ENCODE peak calls at places on chromosomes 6 and 20, in six cellular contexts. One of them, this sample, is unnamed. For H3K4me1, the result is how much of the 10 kb centered on the place peaks cover.

GRCh38 chr6:107737397-107737793 is 86.7 kb downstream of the SCML4 start:
- DNase-seq in CD8-positive, alpha-beta memory T cell: no peak
- DNase-seq in psoas muscle: no peak
- DNase-seq in colonic mucosa: no peak
- DNase-seq in PC-3: no peak
- DNase-seq in mesendoderm: no peak
- DNase-seq in this sample: no peak

GRCh38 chr6:18259675-18260447 is 4.5 kb downstream of the DEK start:
- DNase-seq in PC-3: peak
- DNase-seq in colonic mucosa: no peak
- DNase-seq in CD8-positive, alpha-beta memory T cell: no peak
- DNase-seq in psoas muscle: no peak
- DNase-seq in mesendoderm: no peak
- DNase-seq in this sample: no peak

GRCh38 chr20:53711333-53712211 is 117.9 kb upstream of the ZNF217 start:
- DNase-seq in mesendoderm: no peak
- DNase-seq in colonic mucosa: no peak
- DNase-seq in CD8-positive, alpha-beta memory T cell: no peak
- DNase-seq in psoas muscle: no peak
- DNase-seq in PC-3: peak
- DNase-seq in this sample: no peak

GRCh38 chr20:61694666-61695065 is 371.0 kb downstream of the TAF4 start:
- DNase-seq in mesendoderm: no peak
- DNase-seq in psoas muscle: no peak
- DNase-seq in colonic mucosa: no peak
- DNase-seq in PC-3: no peak
- DNase-seq in CD8-positive, alpha-beta memory T cell: no peak
- DNase-seq in this sample: no peak

GRCh38 chr6:131292145-131292938 is 157.1 kb downstream of the AKAP7 start:
- DNase-seq in CD8-positive, alpha-beta memory T cell: no peak
- DNase-seq in psoas muscle: no peak
- DNase-seq in colonic mucosa: no peak
- DNase-seq in mesendoderm: peak
- DNase-seq in PC-3: no peak
- DNase-seq in this sample: no peak

GRCh38 chr6:135675862-135676261 is 175.6 kb upstream of the PDE7B start:
- DNase-seq in mesendoderm: peak
- DNase-seq in CD8-positive, alpha-beta memory T cell: no peak
- DNase-seq in colonic mucosa: no peak
- DNase-seq in PC-3: peak
- DNase-seq in psoas muscle: no peak
- DNase-seq in this sample: no peak

GRCh38 chr6:88520445-88520844 is 354.3 kb upstream of the CNR1 start:
- DNase-seq in psoas muscle: no peak
- DNase-seq in PC-3: no peak
- DNase-seq in CD8-positive, alpha-beta memory T cell: no peak
- DNase-seq in mesendoderm: no peak
- DNase-seq in colonic mucosa: no peak
- DNase-seq in this sample: no peak

GRCh38 chr6:884570-884969 is 191.6 kb upstream of the EXOC2 start:
- DNase-seq in psoas muscle: no peak
- DNase-seq in mesendoderm: no peak
- DNase-seq in PC-3: no peak
- DNase-seq in CD8-positive, alpha-beta memory T cell: no peak
- DNase-seq in colonic mucosa: peak
- DNase-seq in this sample: no peak

GRCh38 chr6:68040312-68040778 is 594.7 kb upstream of the ADGRB3 start:
- DNase-seq in psoas muscle: no peak
- DNase-seq in colonic mucosa: no peak
- DNase-seq in mesendoderm: peak
- DNase-seq in CD8-positive, alpha-beta memory T cell: no peak
- DNase-seq in PC-3: no peak
- DNase-seq in this sample: no peak

GRCh38 chr6:41940759-41941279 is 789 bp downstream of the CCND3 start:
- DNase-seq in PC-3: peak
- DNase-seq in mesendoderm: peak
- DNase-seq in psoas muscle: peak
- DNase-seq in colonic mucosa: peak
- DNase-seq in CD8-positive, alpha-beta memory T cell: peak
- DNase-seq in this sample: peak

GRCh38 chr6:12238191-12238590 is 52.0 kb upstream of the EDN1 start:
- DNase-seq in mesendoderm: no peak
- DNase-seq in colonic mucosa: no peak
- DNase-seq in CD8-positive, alpha-beta memory T cell: no peak
- DNase-seq in PC-3: no peak
- DNase-seq in psoas muscle: no peak
- DNase-seq in this sample: no peak

GRCh38 chr20:49460916-49461315 is 21.6 kb downstream of the KCNB1 start:
- DNase-seq in CD8-positive, alpha-beta memory T cell: no peak
- DNase-seq in colonic mucosa: no peak
- DNase-seq in psoas muscle: peak
- DNase-seq in mesendoderm: no peak
- DNase-seq in PC-3: peak
- DNase-seq in this sample: no peak

GRCh38 chr6:25050356-25050755 is 114.6 kb upstream of the RIPOR2 start:
- DNase-seq in colonic mucosa: no peak
- DNase-seq in PC-3: no peak
- DNase-seq in psoas muscle: no peak
- DNase-seq in CD8-positive, alpha-beta memory T cell: peak
- DNase-seq in mesendoderm: no peak
- DNase-seq in this sample: no peak

GRCh38 chr6:78947962-78948361 is 80.6 kb downstream of the IRAK1BP1 start:
- DNase-seq in colonic mucosa: no peak
- DNase-seq in mesendoderm: no peak
- DNase-seq in CD8-positive, alpha-beta memory T cell: no peak
- DNase-seq in psoas muscle: no peak
- DNase-seq in PC-3: peak
- DNase-seq in this sample: no peak

GRCh38 chr6:123085403-123085802 is 89.4 kb downstream of the CLVS2 start:
- DNase-seq in CD8-positive, alpha-beta memory T cell: no peak
- DNase-seq in colonic mucosa: no peak
- DNase-seq in PC-3: no peak
- DNase-seq in psoas muscle: no peak
- DNase-seq in mesendoderm: no peak
- DNase-seq in this sample: no peak

GRCh38 chr6:163538331-163538730 is 123.8 kb downstream of the QKI start:
- DNase-seq in mesendoderm: peak
- DNase-seq in colonic mucosa: no peak
- DNase-seq in PC-3: no peak
- DNase-seq in psoas muscle: no peak
- DNase-seq in CD8-positive, alpha-beta memory T cell: no peak
- DNase-seq in this sample: no peak

GRCh38 chr20:17943343-17943742 is 25.3 kb downstream of the SNX5 start:
- DNase-seq in psoas muscle: no peak
- DNase-seq in PC-3: no peak
- DNase-seq in mesendoderm: no peak
- DNase-seq in CD8-positive, alpha-beta memory T cell: no peak
- DNase-seq in colonic mucosa: no peak
- DNase-seq in this sample: no peak

GRCh38 chr6:140071601-140072062 is 697.2 kb upstream of the CITED2 start:
- DNase-seq in CD8-positive, alpha-beta memory T cell: no peak
- DNase-seq in colonic mucosa: no peak
- DNase-seq in mesendoderm: no peak
- DNase-seq in psoas muscle: no peak
- DNase-seq in PC-3: peak
- DNase-seq in this sample: no peak

DNA sequence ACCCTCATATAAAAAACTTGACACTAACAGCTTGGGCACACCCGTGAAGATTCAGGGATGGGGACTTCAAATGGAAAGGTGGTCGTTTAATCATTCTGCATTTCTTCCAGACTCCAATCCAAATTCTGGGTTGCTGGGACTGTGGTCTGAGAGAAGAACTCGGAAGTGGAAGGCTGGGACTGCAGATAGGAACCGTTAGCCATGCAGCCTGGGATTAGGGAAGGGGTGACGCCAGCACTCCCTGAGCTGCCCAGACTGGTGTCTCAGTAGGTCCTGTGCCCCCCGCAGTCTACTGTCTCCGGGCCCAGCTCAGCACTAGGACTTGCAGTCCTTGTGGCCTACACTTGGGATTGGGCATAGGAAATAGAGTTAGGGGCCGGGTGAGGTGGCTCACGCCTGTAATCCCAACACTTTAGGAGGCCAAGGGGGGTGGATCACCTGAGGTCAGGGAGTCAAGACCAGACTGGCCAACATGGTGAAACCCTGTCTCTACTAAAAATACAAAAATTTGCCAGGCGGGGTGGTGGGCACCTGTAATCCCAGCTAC is 511 bp upstream of the CLIC1 start:
- DNase-seq in mesendoderm: no peak
- DNase-seq in PC-3: no peak
- DNase-seq in CD8-positive, alpha-beta memory T cell: no peak
- DNase-seq in colonic mucosa: peak
- DNase-seq in psoas muscle: no peak
- DNase-seq in this sample: no peak
- H3K4me1 ChIP-seq in mesendoderm: under half
- H3K4me1 ChIP-seq in PC-3: half or more
- H3K4me1 ChIP-seq in CD8-positive, alpha-beta memory T cell: half or more
- H3K4me1 ChIP-seq in colonic mucosa: under half
- H3K4me1 ChIP-seq in psoas muscle: under half
- H3K4me1 ChIP-seq in this sample: under half

GRCh38 chr20:31718952-31719643 is 3.6 kb downstream of the BCL2L1 start:
- DNase-seq in PC-3: peak
- DNase-seq in mesendoderm: no peak
- DNase-seq in psoas muscle: no peak
- DNase-seq in CD8-positive, alpha-beta memory T cell: no peak
- DNase-seq in colonic mucosa: peak
- DNase-seq in this sample: no peak

GRCh38 chr20:31715766-31716165 is 6.9 kb downstream of the BCL2L1 start:
- DNase-seq in mesendoderm: no peak
- DNase-seq in colonic mucosa: no peak
- DNase-seq in CD8-positive, alpha-beta memory T cell: no peak
- DNase-seq in PC-3: no peak
- DNase-seq in psoas muscle: no peak
- DNase-seq in this sample: no peak

GRCh38 chr20:31717478-31717946 is 5.2 kb downstream of the BCL2L1 start:
- DNase-seq in CD8-positive, alpha-beta memory T cell: no peak
- DNase-seq in PC-3: no peak
- DNase-seq in colonic mucosa: no peak
- DNase-seq in psoas muscle: no peak
- DNase-seq in mesendoderm: no peak
- DNase-seq in this sample: no peak

GRCh38 chr20:31716818-31717477 is 5.7 kb downstream of the BCL2L1 start:
- DNase-seq in colonic mucosa: no peak
- DNase-seq in CD8-positive, alpha-beta memory T cell: no peak
- DNase-seq in PC-3: no peak
- DNase-seq in psoas muscle: no peak
- DNase-seq in mesendoderm: no peak
- DNase-seq in this sample: no peak

GRCh38 chr20:31716351-31716750 is 6.3 kb downstream of the BCL2L1 start:
- DNase-seq in PC-3: peak
- DNase-seq in colonic mucosa: no peak
- DNase-seq in psoas muscle: no peak
- DNase-seq in CD8-positive, alpha-beta memory T cell: no peak
- DNase-seq in mesendoderm: no peak
- DNase-seq in this sample: no peak
- H3K4me1 ChIP-seq in PC-3: half or more
- H3K4me1 ChIP-seq in colonic mucosa: under half
- H3K4me1 ChIP-seq in psoas muscle: half or more
- H3K4me1 ChIP-seq in CD8-positive, alpha-beta memory T cell: half or more
- H3K4me1 ChIP-seq in mesendoderm: under half
- H3K4me1 ChIP-seq in this sample: under half

GRCh38 chr20:35288325-35289060 is 3.7 kb downstream of the FAM83C start:
- DNase-seq in psoas muscle: peak
- DNase-seq in CD8-positive, alpha-beta memory T cell: no peak
- DNase-seq in PC-3: no peak
- DNase-seq in colonic mucosa: no peak
- DNase-seq in mesendoderm: no peak
- DNase-seq in this sample: no peak

GRCh38 chr20:35290887-35291417 is 1.3 kb downstream of the FAM83C start:
- DNase-seq in mesendoderm: no peak
- DNase-seq in psoas muscle: no peak
- DNase-seq in colonic mucosa: no peak
- DNase-seq in PC-3: no peak
- DNase-seq in CD8-positive, alpha-beta memory T cell: no peak
- DNase-seq in this sample: no peak

GRCh38 chr20:35291654-35292503 is at the start of gene FAM83C:
- DNase-seq in mesendoderm: no peak
- DNase-seq in psoas muscle: no peak
- DNase-seq in PC-3: no peak
- DNase-seq in CD8-positive, alpha-beta memory T cell: no peak
- DNase-seq in colonic mucosa: no peak
- DNase-seq in this sample: no peak

GRCh38 chr20:35292504-35293285 is 470 bp upstream of the FAM83C start:
- DNase-seq in psoas muscle: peak
- DNase-seq in mesendoderm: no peak
- DNase-seq in colonic mucosa: no peak
- DNase-seq in PC-3: no peak
- DNase-seq in CD8-positive, alpha-beta memory T cell: no peak
- DNase-seq in this sample: no peak

DNA sequence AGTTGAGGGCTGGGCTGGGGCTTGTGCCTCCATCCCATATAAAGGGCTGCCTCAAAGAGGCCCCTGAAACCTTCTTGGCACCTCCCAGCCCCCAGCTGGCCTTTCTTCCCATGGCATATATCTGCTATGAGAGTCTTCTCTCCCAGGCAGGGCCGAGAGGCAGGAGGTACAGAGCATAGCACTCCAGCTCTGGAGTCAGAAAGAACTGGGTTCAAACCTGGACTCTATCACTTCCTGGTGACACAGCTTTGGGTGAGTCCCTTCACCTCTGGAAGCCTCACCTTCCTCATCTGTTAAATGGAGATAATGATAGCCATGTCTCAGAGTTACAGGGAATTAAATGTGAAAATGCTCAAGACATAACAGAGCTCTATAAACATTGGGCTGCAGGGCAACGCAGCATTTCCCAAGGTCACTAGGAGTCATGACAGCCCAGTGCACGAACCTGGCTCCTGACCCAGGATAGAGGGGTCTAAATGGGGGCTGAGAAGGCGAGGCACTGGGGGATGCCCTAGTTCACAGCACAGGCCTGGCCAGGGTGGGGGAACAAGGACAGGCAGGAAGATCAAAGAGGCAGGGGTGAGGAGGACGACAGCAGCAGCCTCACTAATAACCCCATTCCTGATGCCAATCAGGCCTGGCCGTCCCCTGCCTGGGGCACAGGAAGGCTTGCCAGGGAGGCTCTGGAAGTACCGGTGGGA is 1.9 kb downstream of the FAM83C start:
- DNase-seq in psoas muscle: no peak
- DNase-seq in mesendoderm: no peak
- DNase-seq in CD8-positive, alpha-beta memory T cell: no peak
- DNase-seq in PC-3: no peak
- DNase-seq in colonic mucosa: no peak
- DNase-seq in this sample: no peak
- H3K4me1 ChIP-seq in psoas muscle: under half
- H3K4me1 ChIP-seq in mesendoderm: under half
- H3K4me1 ChIP-seq in CD8-positive, alpha-beta memory T cell: under half
- H3K4me1 ChIP-seq in PC-3: under half
- H3K4me1 ChIP-seq in colonic mucosa: under half
- H3K4me1 ChIP-seq in this sample: under half

DNA sequence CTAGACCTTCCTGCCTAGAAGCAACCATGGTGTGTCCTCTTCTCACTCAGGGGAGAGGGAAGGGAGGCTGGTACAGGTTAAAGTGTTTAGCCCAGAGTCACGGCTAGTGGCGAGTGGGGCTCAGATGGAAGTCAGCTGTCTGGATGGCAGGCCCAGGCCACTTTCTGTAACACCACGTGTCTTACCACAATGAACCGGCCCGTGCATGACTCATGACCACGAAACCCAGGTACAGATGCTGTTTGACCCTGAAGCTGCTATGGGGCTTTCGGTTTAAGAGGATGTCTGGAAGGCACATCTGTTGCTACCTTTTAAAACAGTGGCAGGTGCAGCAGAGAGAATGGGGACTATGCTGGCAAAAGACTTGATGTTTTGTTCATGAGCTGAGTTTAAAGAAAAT is 36.5 kb upstream of the MPC1 start:
- DNase-seq in PC-3: peak
- DNase-seq in colonic mucosa: no peak
- DNase-seq in psoas muscle: peak
- DNase-seq in CD8-positive, alpha-beta memory T cell: peak
- DNase-seq in mesendoderm: no peak
- DNase-seq in this sample: peak
- H3K4me1 ChIP-seq in PC-3: under half
- H3K4me1 ChIP-seq in colonic mucosa: under half
- H3K4me1 ChIP-seq in psoas muscle: under half
- H3K4me1 ChIP-seq in CD8-positive, alpha-beta memory T cell: half or more
- H3K4me1 ChIP-seq in mesendoderm: under half
- H3K4me1 ChIP-seq in this sample: under half